ENCODE peak calls at places on chromosomes 4 and X, in six cellular contexts. F, C, B, K, I and R are unnamed samples.
A peak's percentile ranks its signal among the peaks of the same experiment; 100 is the strongest.

GRCh38 chr4:187006189-187006618 is 282.5 kb upstream of the FAT1 start:
- DNase-seq in F (no peak), C (no peak), B (no peak), I (peak; percentile 73), K (no peak), R (no peak)

GRCh38 chr4:51830146-51830545 is 12.8 kb upstream of the DCUN1D4 start:
- DNase-seq in F (no peak), I (peak; percentile 6), C (no peak), K (no peak), B (no peak), R (no peak)

GRCh38 chr4:5139141-5139540 is 87.9 kb downstream of the STK32B start:
- DNase-seq in C (no peak), I (no peak), K (no peak), B (no peak), F (no peak), R (no peak)

GRCh38 chr4:67122029-67122428 is 423.3 kb downstream of the CENPC start:
- DNase-seq in B (no peak), F (no peak), C (no peak), I (no peak), K (no peak), R (peak; percentile 4)

GRCh38 chr4:111855308-111855707 is 289.9 kb upstream of the FAM241A start:
- DNase-seq in B (no peak), I (no peak), K (no peak), C (no peak), F (no peak), R (no peak)

GRCh38 chrX:149871940-149872339 is 9.0 kb upstream of the MAGEA8 start:
- DNase-seq in C (no peak), K (no peak), F (no peak), B (peak; percentile 61), I (no peak), R (peak; percentile 13)

GRCh38 chr4:184471872-184472539 is 2.3 kb downstream of the IRF2 start:
- DNase-seq in F (no peak), K (no peak), C (no peak), I (peak; percentile 30), B (peak; percentile 36), R (peak; percentile 36)

GRCh38 chr4:74474345-74475099 is 29.6 kb downstream of the AREG start:
- DNase-seq in I (peak; percentile 77), F (no peak), B (no peak), C (no peak), K (no peak), R (peak; percentile 54)

GRCh38 chr4:7393491-7394183 is 41.1 kb downstream of the PSAPL1 start:
- DNase-seq in B (no peak), I (no peak), C (peak; percentile 49), F (no peak), K (no peak), R (no peak)

GRCh38 chr4:55183926-55184599 is 58.7 kb upstream of the KDR start:
- DNase-seq in B (no peak), F (peak; percentile 8), K (no peak), I (peak; percentile 97), C (no peak), R (peak; percentile 93)

GRCh38 chr4:48341776-48342558 is 638 bp downstream of the SLAIN2 start:
- DNase-seq in I (peak; percentile 28), F (no peak), K (peak; percentile 28), C (peak; percentile 88), B (peak; percentile 60), R (peak; percentile 46)

GRCh38 chr4:113052379-113052951 is 3.0 kb downstream of the ANK2 start:
- DNase-seq in F (no peak), B (no peak), K (no peak), C (no peak), I (peak; percentile 11), R (peak; percentile 82)

GRCh38 chr4:74044676-74045075 is 6.2 kb upstream of the CXCL3 start:
- DNase-seq in K (no peak), I (peak; percentile 59), B (no peak), F (no peak), C (no peak), R (peak; percentile 74)

GRCh38 chrX:43756076-43756475 is 100.0 kb downstream of the MAOA start:
- DNase-seq in K (no peak), B (no peak), F (no peak), I (no peak), C (no peak), R (no peak)

GRCh38 chrX:88378406-88378805 is 368.6 kb upstream of the CPXCR1 start:
- DNase-seq in I (no peak), C (no peak), K (no peak), B (no peak), F (no peak), R (no peak)

GRCh38 chr4:150256841-150257273 is 178.6 kb downstream of the DCLK2 start:
- DNase-seq in C (no peak), K (no peak), B (no peak), F (no peak), I (no peak), R (no peak)

GRCh38 chrX:121755541-121755940 is 708.1 kb downstream of the GLUD2 start:
- DNase-seq in C (no peak), B (no peak), K (no peak), I (no peak), F (no peak), R (no peak)

GRCh38 chr4:76571274-76571673 is 136.2 kb downstream of the SHROOM3 start:
- DNase-seq in I (no peak), C (no peak), K (no peak), B (no peak), F (no peak), R (no peak)

GRCh38 chr4:130639871-130640270 is 1543.9 kb downstream of the C4orf33 start:
- DNase-seq in B (no peak), K (no peak), C (no peak), I (no peak), F (no peak), R (no peak)

GRCh38 chr4:156672492-156672891 is 299.1 kb downstream of the PDGFC start:
- DNase-seq in C (no peak), I (no peak), B (no peak), F (no peak), K (peak; percentile 7), R (no peak)

GRCh38 chrX:96407501-96407900 is 277.1 kb upstream of the DIAPH2 start:
- DNase-seq in B (no peak), F (peak; percentile 44), I (peak; percentile 80), C (no peak), K (no peak), R (peak; percentile 55)

GRCh38 chr4:22356996-22357596 is 158.8 kb downstream of the ADGRA3 start:
- DNase-seq in C (no peak), I (peak; percentile 32), B (no peak), F (no peak), K (peak; percentile 31), R (peak; percentile 10)

GRCh38 chr4:162061214-162061613 is 102.6 kb downstream of the FSTL5 start:
- DNase-seq in I (no peak), B (no peak), C (no peak), F (no peak), K (no peak), R (peak; percentile 0)

GRCh38 chrX:153830632-153831434 is 489 bp upstream of the PDZD4 start:
- DNase-seq in I (no peak), C (no peak), F (no peak), B (no peak), K (no peak), R (no peak)

GRCh38 chr4:55087016-55087929 is 38.1 kb downstream of the KDR start:
- DNase-seq in B (no peak), K (peak; percentile 83), F (no peak), C (no peak), I (no peak), R (no peak)

GRCh38 chr4:15873117-15873516 is 65.4 kb downstream of the FGFBP1 start:
- DNase-seq in F (no peak), K (no peak), I (no peak), C (no peak), B (no peak), R (no peak)

GRCh38 chr4:8710416-8710815 is 117.9 kb downstream of the CPZ start:
- DNase-seq in F (no peak), B (peak; percentile 10), I (no peak), C (peak; percentile 66), K (no peak), R (no peak)

GRCh38 chrX:153922932-153923857 is 2.9 kb downstream of the ARHGAP4 start:
- DNase-seq in K (no peak), I (peak; percentile 58), B (no peak), F (peak; percentile 69), C (peak; percentile 93), R (peak; percentile 60)

GRCh38 chrX:29652484-29652883 is 562.9 kb upstream of the MAGEB2 start:
- DNase-seq in K (no peak), I (peak; percentile 82), F (no peak), C (no peak), B (no peak), R (peak; percentile 39)

GRCh38 chr4:61400446-61400845 is 200.3 kb downstream of the ADGRL3 start:
- DNase-seq in C (no peak), K (peak; percentile 26), I (no peak), B (no peak), F (no peak), R (no peak)